ENCODE peak calls at places on chromosomes 13 and 19, in four cellular contexts. R, H, B and U are unnamed samples.

GRCh38 chr13:100818706-100819105 is 144.1 kb upstream of the TMTC4 start:
- DNase-seq in B (no peak), R (no peak), H (no peak), U (no peak)

GRCh38 chr19:40365613-40366401 is 17.3 kb downstream of the PLD3 start:
- DNase-seq in H (peak), B (no peak), R (peak), U (peak)

GRCh38 chr19:21569497-21569870 is 64.1 kb downstream of the ZNF429 start:
- DNase-seq in R (peak), B (no peak), H (no peak), U (no peak)

GRCh38 chr13:69524459-69525155 is 583.0 kb upstream of the ATXN8OS start:
- DNase-seq in B (no peak), R (no peak), H (no peak), U (no peak)

GRCh38 chr19:1131718-1132552 is 28.1 kb downstream of the GPX4 start:
- DNase-seq in R (peak), B (peak), H (peak), U (peak)

GRCh38 chr13:37138169-37138568 is 32.7 kb upstream of the CSNK1A1L start:
- DNase-seq in B (no peak), H (no peak), R (no peak), U (no peak)

GRCh38 chr13:96091164-96091931 is 1.4 kb downstream of the HS6ST3 start:
- DNase-seq in H (no peak), B (no peak), R (no peak), U (peak)

GRCh38 chr19:28292822-28293500 is 920.0 kb downstream of the UQCRFS1 start:
- DNase-seq in R (no peak), B (no peak), H (no peak), U (peak)

GRCh38 chr13:26784704-26785639 is 24.4 kb upstream of the GPR12 start:
- DNase-seq in B (no peak), R (peak), H (no peak), U (no peak)

GRCh38 chr19:3365447-3366103 is 808 bp upstream of the NFIC start:
- DNase-seq in R (no peak), B (no peak), H (peak), U (peak)

GRCh38 chr13:63409791-63410351 is 1994.2 kb upstream of the PCDH20 start:
- DNase-seq in R (no peak), B (no peak), H (no peak), U (no peak)